ENCODE peak calls at places on chromosomes 16 and 17, in eight cellular contexts. W is stimulated activated effector memory CD8-positive, alpha-beta T cell treated with anti-CD3 and anti-CD28 coated beads, Interleukin-12 subunit alpha, Interleukin-12 subunit beta, amount 100 ng/mL, for 72 hours; E is IMR-90; M is heart left ventricle; Z is stimulated activated CD8-positive, alpha-beta memory T cell treated with anti-CD3 and anti-CD28 coated beads, Interleukin-4, amount 100 ng/mL, for 4 hours; A is mucosa of descending colon; P is lower lobe of right lung; O is AG08396. Y is an unnamed sample.

GRCh38 chr16:87056083-87056482 is 261.1 kb downstream of the C16orf95 start:
- DNase-seq in P (no peak), Z (no peak), E (peak; percentile 60), O (peak; percentile 71), A (no peak), W (no peak), M (no peak), Y (peak; percentile 34)

GRCh38 chr16:55735120-55735781 is 79.5 kb downstream of the SLC6A2 start:
- DNase-seq in M (no peak), O (no peak), Z (no peak), A (no peak), P (no peak), E (no peak), W (no peak), Y (peak; percentile 63)

GRCh38 chr17:74455025-74455585 is 11.3 kb upstream of the CD300A start:
- DNase-seq in Z (no peak), A (peak; percentile 68), E (no peak), W (no peak), M (peak; percentile 64), P (no peak), O (no peak), Y (peak; percentile 60)

GRCh38 chr17:29157310-29157709 is 22.9 kb downstream of the MYO18A start:
- DNase-seq in E (no peak), P (no peak), A (no peak), Z (no peak), M (no peak), W (no peak), O (no peak), Y (no peak)

GRCh38 chr16:57775661-57776469 is 26.4 kb downstream of the KIFC3 start:
- DNase-seq in M (peak; percentile 29), P (no peak), A (peak; percentile 72), E (no peak), O (no peak), W (no peak), Z (no peak), Y (peak; percentile 98)

GRCh38 chr17:67469208-67469980 is 92.3 kb downstream of the PITPNC1 start:
- DNase-seq in Z (no peak), P (peak; percentile 53), W (no peak), A (no peak), M (no peak), O (no peak), E (peak; percentile 28), Y (peak; percentile 96)

GRCh38 chr16:13621639-13622038 is 298.3 kb upstream of the ERCC4 start:
- DNase-seq in Z (no peak), A (no peak), P (no peak), M (no peak), W (no peak), E (no peak), O (no peak), Y (no peak)

GRCh38 chr17:50087246-50087911 is 7.8 kb upstream of the PDK2 start:
- DNase-seq in M (peak; percentile 79), E (peak; percentile 72), P (peak; percentile 80), Z (peak; percentile 59), W (peak; percentile 85), A (peak; percentile 76), O (peak; percentile 90), Y (peak; percentile 96)

GRCh38 chr16:85608515-85608885 is 4.6 kb upstream of the GSE1 start:
- DNase-seq in Z (no peak), A (no peak), M (no peak), P (no peak), W (no peak), E (no peak), O (no peak), Y (peak; percentile 78)

GRCh38 chr17:20063665-20064648 is 54.8 kb downstream of the SPECC1 start:
- DNase-seq in O (peak; percentile 79), P (peak; percentile 52), W (no peak), Z (no peak), E (peak; percentile 87), A (peak; percentile 43), M (peak; percentile 85), Y (no peak)

GRCh38 chr16:11618107-11618717 is 31.5 kb upstream of the LITAF start:
- DNase-seq in M (peak; percentile 16), Z (no peak), A (no peak), O (no peak), E (no peak), W (no peak), P (no peak), Y (no peak)

GRCh38 chr17:29299031-29299430 is 5.1 kb upstream of the NUFIP2 start:
- DNase-seq in P (no peak), W (no peak), A (no peak), M (no peak), Z (no peak), O (no peak), E (no peak), Y (peak; percentile 33)

GRCh38 chr17:8871081-8871581 is 3.7 kb upstream of the PIK3R6 start:
- DNase-seq in A (no peak), P (no peak), M (no peak), E (no peak), W (no peak), Z (no peak), O (no peak), Y (no peak)

GRCh38 chr17:40312131-40312731 is 3.3 kb downstream of the RARA start:
- DNase-seq in A (no peak), Z (no peak), O (peak; percentile 6), P (no peak), W (no peak), E (no peak), M (peak; percentile 81), Y (no peak)

GRCh38 chr17:57406131-57406980 is 150.0 kb downstream of the MSI2 start:
- DNase-seq in P (no peak), A (no peak), E (peak; percentile 44), M (no peak), O (peak; percentile 22), Z (no peak), W (no peak), Y (peak; percentile 92)

GRCh38 chr16:62038225-62038624 is 2.0 kb upstream of the CDH8 start:
- DNase-seq in O (no peak), E (no peak), W (no peak), P (no peak), A (no peak), M (no peak), Z (no peak), Y (no peak)

GRCh38 chr16:15658556-15658955 is 8.5 kb downstream of the NDE1 start:
- DNase-seq in A (no peak), P (no peak), Z (no peak), O (no peak), E (no peak), M (no peak), W (no peak), Y (no peak)

GRCh38 chr17:43169561-43170139 is 1.4 kb upstream of the NBR1 start:
- DNase-seq in M (peak; percentile 40), A (peak; percentile 49), E (peak; percentile 26), Z (no peak), P (peak; percentile 52), W (peak; percentile 4), O (peak; percentile 27), Y (peak; percentile 64)

GRCh38 chr17:12547829-12548228 is 117.9 kb upstream of the MYOCD start:
- DNase-seq in W (no peak), P (no peak), Z (no peak), A (no peak), M (no peak), E (no peak), O (no peak), Y (no peak)

GRCh38 chr16:88197481-88198456 is 185.0 kb upstream of the ZNF469 start:
- DNase-seq in E (peak; percentile 31), W (no peak), O (no peak), P (no peak), Z (no peak), A (no peak), M (no peak), Y (peak; percentile 31)

GRCh38 chr16:69861276-69862030 is 89.7 kb upstream of the CLEC18A start:
- DNase-seq in A (peak; percentile 67), Z (no peak), O (peak; percentile 54), E (peak; percentile 75), W (no peak), M (peak; percentile 66), P (no peak), Y (no peak)

GRCh38 chr17:7384489-7385081 is 3.7 kb downstream of the TNK1 start:
- DNase-seq in Z (no peak), W (no peak), A (no peak), M (no peak), E (no peak), P (no peak), O (no peak), Y (no peak)

GRCh38 chr16:49009204-49009603 is 272.4 kb downstream of the CBLN1 start:
- DNase-seq in W (no peak), O (no peak), P (no peak), Z (no peak), A (no peak), M (no peak), E (no peak), Y (no peak)

GRCh38 chr17:17736205-17737183 is 55.2 kb downstream of the RAI1 start:
- DNase-seq in P (no peak), E (peak; percentile 43), A (no peak), Z (no peak), O (no peak), M (no peak), W (no peak), Y (no peak)

GRCh38 chr16:29306953-29307597 is 99.4 kb downstream of the NPIPB11 start:
- DNase-seq in A (no peak), Z (no peak), M (no peak), E (peak; percentile 64), W (no peak), O (no peak), P (no peak), Y (no peak)

GRCh38 chr17:33261911-33262665 is 31.0 kb downstream of the ASIC2 start:
- DNase-seq in M (no peak), W (no peak), A (no peak), E (no peak), P (no peak), O (no peak), Z (no peak), Y (no peak)

GRCh38 chr17:63571632-63572310 is 21.5 kb downstream of the DCAF7 start:
- DNase-seq in A (no peak), O (peak; percentile 35), Z (no peak), M (no peak), P (no peak), E (peak; percentile 93), W (no peak), Y (no peak)

GRCh38 chr17:76811028-76811427 is 57.2 kb upstream of the MGAT5B start:
- DNase-seq in O (no peak), M (no peak), E (no peak), W (no peak), Z (no peak), P (no peak), A (no peak), Y (no peak)